ENCODE peak calls at places on chromosomes 6 and 20, in four cellular contexts. Y is stimulated activated CD8-positive, alpha-beta memory T cell treated with anti-CD3 and anti-CD28 coated beads, Interleukin-7, amount 100 ng/mL, for 1 hour; P is MCF 10A; V is fibroblast of the aortic adventitia. T is an unnamed sample.

GRCh38 chr20:58550661-58551060 is 35.5 kb upstream of the APCDD1L start:
- DNase-seq in Y (no peak), V (peak), P (no peak), T (no peak)

GRCh38 chr20:12984863-12985262 is 23.9 kb upstream of the SPTLC3 start:
- DNase-seq in V (no peak), Y (no peak), P (peak), T (no peak)

GRCh38 chr6:26536571-26537159 is 1.5 kb upstream of the HMGN4 start:
- DNase-seq in Y (no peak), V (peak), P (peak), T (peak)

GRCh38 chr6:31907158-31907813 is 5.4 kb upstream of the ZBTB12 start:
- DNase-seq in P (peak), V (peak), Y (no peak), T (no peak)

GRCh38 chr6:7468382-7469081 is 72.9 kb upstream of the DSP start:
- DNase-seq in V (peak), P (peak), Y (no peak), T (no peak)

GRCh38 chr6:487956-488355 is 96.4 kb downstream of the IRF4 start:
- DNase-seq in Y (no peak), V (no peak), P (no peak), T (no peak)

GRCh38 chr6:10736721-10737120 is 10.9 kb upstream of the TMEM14B start:
- DNase-seq in P (no peak), V (no peak), Y (no peak), T (no peak)

GRCh38 chr6:27765028-27765427 is 147.2 kb downstream of the OR2B2 start:
- DNase-seq in V (no peak), Y (no peak), P (no peak), T (no peak)

GRCh38 chr6:16985484-16986284 is 116.2 kb upstream of the STMND1 start:
- DNase-seq in V (peak), P (peak), Y (no peak), T (no peak)

GRCh38 chr6:118012944-118013343 is 105.9 kb downstream of the SLC35F1 start:
- DNase-seq in V (no peak), Y (no peak), P (no peak), T (no peak)

GRCh38 chr20:38343798-38344701 is 2.2 kb upstream of the LBP start:
- DNase-seq in P (no peak), Y (no peak), V (no peak), T (no peak)

GRCh38 chr20:32638848-32639247 is 34.9 kb downstream of the C20orf203 start:
- DNase-seq in V (peak), P (peak), Y (no peak), T (no peak)

GRCh38 chr20:39292193-39292736 is 330.1 kb downstream of the DHX35 start:
- DNase-seq in V (no peak), Y (no peak), P (no peak), T (no peak)

GRCh38 chr6:47733879-47734558 is 35.6 kb downstream of the ADGRF4 start:
- DNase-seq in V (no peak), P (peak), Y (no peak), T (peak)

GRCh38 chr20:24034820-24035219 is 46.2 kb upstream of the GGTLC1 start:
- DNase-seq in Y (no peak), V (no peak), P (peak), T (no peak)

GRCh38 chr20:23497458-23498026 is 6.6 kb downstream of the CST8 start:
- DNase-seq in V (no peak), P (no peak), Y (no peak), T (no peak)

GRCh38 chr6:111573118-111573883 is 32.4 kb downstream of the TRAF3IP2 start:
- DNase-seq in P (peak), V (peak), Y (no peak), T (no peak)